ENCODE peak calls at places on chromosome 2, in four cellular contexts. H is HFF-Myc, M is Calu3, W is mesothelial cell of epicardium. Q is an unnamed sample.

GRCh38 chr2:30741576-30741975 is 65.7 kb downstream of the CAPN13 start:
- DNase-seq in W (no peak), H (no peak), M (no peak), Q (no peak)

GRCh38 chr2:108288534-108289106 is at the start of gene SULT1C2:
- DNase-seq in M (peak), W (no peak), H (no peak), Q (peak)

GRCh38 chr2:48510329-48510728 is 19.6 kb upstream of the STON1 start:
- DNase-seq in M (no peak), H (no peak), W (no peak), Q (no peak)

GRCh38 chr2:109261906-109262631 is 133.1 kb downstream of the SH3RF3 start:
- DNase-seq in H (no peak), M (no peak), W (no peak), Q (no peak)

GRCh38 chr2:19059076-19059475 is 299.3 kb downstream of the OSR1 start:
- DNase-seq in W (no peak), M (peak), H (no peak), Q (no peak)

GRCh38 chr2:173101687-173102086 is 26.0 kb downstream of the MAP3K20 start:
- DNase-seq in H (no peak), W (no peak), M (no peak), Q (no peak)

GRCh38 chr2:228224410-228224809 is 42.9 kb upstream of the SPHKAP start:
- DNase-seq in H (no peak), M (peak), W (no peak), Q (no peak)

GRCh38 chr2:145752091-145752806 is 1232.3 kb upstream of the ZEB2 start:
- DNase-seq in H (peak), W (no peak), M (peak), Q (no peak)

GRCh38 chr2:145265244-145265643 is 745.3 kb upstream of the ZEB2 start:
- DNase-seq in M (no peak), W (no peak), H (no peak), Q (no peak)

GRCh38 chr2:175373001-175373727 is 191.7 kb upstream of the ATP5MC3 start:
- DNase-seq in M (peak), H (no peak), W (no peak), Q (no peak)

GRCh38 chr2:224819075-224819474 is 102.9 kb upstream of the CCDC195 start:
- DNase-seq in W (no peak), M (no peak), H (no peak), Q (no peak)

GRCh38 chr2:9799011-9799596 is 44.2 kb upstream of the TAF1B start:
- DNase-seq in H (no peak), W (no peak), M (no peak), Q (no peak)

GRCh38 chr2:100401268-100401667 is 16.2 kb downstream of the CHST10 start:
- DNase-seq in M (no peak), H (no peak), W (no peak), Q (no peak)

GRCh38 chr2:128442891-128443302 is 124.2 kb upstream of the HS6ST1 start:
- DNase-seq in M (no peak), W (peak), H (no peak), Q (peak)

GRCh38 chr2:28080911-28081310 is 190.4 kb downstream of the BABAM2 start:
- DNase-seq in W (no peak), M (no peak), H (peak), Q (no peak)

GRCh38 chr2:240391111-240392051 is 44.1 kb upstream of the GPC1 start:
- DNase-seq in H (no peak), W (no peak), M (no peak), Q (no peak)

GRCh38 chr2:121530210-121530562 is 494 bp upstream of the RNU4ATAC start:
- DNase-seq in M (peak), H (peak), W (peak), Q (peak)

GRCh38 chr2:74474899-74475298 is 2.4 kb upstream of the MRPL53 start:
- DNase-seq in W (no peak), M (no peak), H (no peak), Q (no peak)

GRCh38 chr2:173374634-173375033 is 20.0 kb downstream of the CDCA7 start:
- DNase-seq in H (no peak), M (no peak), W (no peak), Q (no peak)

GRCh38 chr2:98247383-98247782 is 98.9 kb upstream of the CNGA3 start:
- DNase-seq in M (no peak), H (no peak), W (no peak), Q (no peak)

GRCh38 chr2:23604731-23605130 is 219.8 kb downstream of the KLHL29 start:
- DNase-seq in H (no peak), W (no peak), M (no peak), Q (no peak)

GRCh38 chr2:160050147-160050546 is 12.3 kb downstream of the PLA2R1 start:
- DNase-seq in M (no peak), W (no peak), H (no peak), Q (no peak)

GRCh38 chr2:66574701-66575624 is 140.0 kb downstream of the MEIS1 start:
- DNase-seq in H (peak), W (peak), M (peak), Q (peak)

DNA sequence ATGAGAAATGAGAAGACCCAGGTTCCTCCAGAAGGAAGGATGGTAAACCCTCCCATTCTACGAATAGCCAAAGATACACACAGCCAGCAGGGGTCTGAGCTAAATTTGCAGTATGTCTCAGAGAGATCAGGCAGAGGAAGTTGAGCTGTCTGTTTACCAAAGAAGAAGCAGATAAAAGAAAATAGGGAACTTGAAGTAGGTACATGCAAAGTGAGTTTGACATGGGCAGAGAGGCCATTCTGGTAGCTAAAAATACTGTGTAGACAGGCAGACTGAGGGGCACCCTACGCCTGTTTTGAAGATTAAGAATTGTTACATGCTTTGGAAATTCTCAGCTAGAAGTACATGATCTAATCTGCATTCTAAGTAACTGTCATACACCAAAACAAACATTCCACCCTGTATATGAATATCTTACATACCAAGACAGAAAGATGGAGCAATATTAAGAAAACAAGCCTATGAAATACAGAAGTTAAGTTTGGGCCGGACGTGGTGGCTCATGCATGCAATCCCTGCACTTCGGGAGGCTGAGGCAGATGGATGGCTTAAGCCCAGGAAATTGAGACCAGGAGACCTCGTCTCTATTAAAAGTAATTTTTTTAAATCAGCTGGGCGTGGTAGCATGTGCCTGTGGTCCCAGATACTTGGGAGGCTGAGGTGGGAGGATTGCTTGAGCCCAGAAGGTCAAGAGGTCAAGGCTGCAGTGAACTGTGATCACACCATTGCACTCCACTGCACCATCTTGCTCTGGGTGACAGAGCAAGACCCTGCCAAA is 157.9 kb downstream of the ANKRD44 start:
- DNase-seq in W (no peak), H (no peak), M (no peak), Q (no peak)
- TF ChIP-seq CTCF in W (no peak), H (no peak), M (no peak), Q (no peak)

GRCh38 chr2:64402876-64403275 is 51.1 kb upstream of the LGALSL start:
- DNase-seq in W (no peak), M (no peak), H (no peak), Q (no peak)
- TF ChIP-seq CTCF in W (no peak), M (no peak), H (no peak), Q (no peak)

GRCh38 chr2:181581534-181581933 is 75.4 kb downstream of the CERKL start:
- DNase-seq in H (no peak), W (no peak), M (peak), Q (no peak)
- TF ChIP-seq CTCF in H (peak), W (no peak), M (peak), Q (peak)

GRCh38 chr2:21396252-21396651 is 272.5 kb downstream of the TDRD15 start:
- DNase-seq in M (no peak), W (no peak), H (no peak), Q (no peak)
- TF ChIP-seq CTCF in M (no peak), W (no peak), H (no peak), Q (no peak)

DNA sequence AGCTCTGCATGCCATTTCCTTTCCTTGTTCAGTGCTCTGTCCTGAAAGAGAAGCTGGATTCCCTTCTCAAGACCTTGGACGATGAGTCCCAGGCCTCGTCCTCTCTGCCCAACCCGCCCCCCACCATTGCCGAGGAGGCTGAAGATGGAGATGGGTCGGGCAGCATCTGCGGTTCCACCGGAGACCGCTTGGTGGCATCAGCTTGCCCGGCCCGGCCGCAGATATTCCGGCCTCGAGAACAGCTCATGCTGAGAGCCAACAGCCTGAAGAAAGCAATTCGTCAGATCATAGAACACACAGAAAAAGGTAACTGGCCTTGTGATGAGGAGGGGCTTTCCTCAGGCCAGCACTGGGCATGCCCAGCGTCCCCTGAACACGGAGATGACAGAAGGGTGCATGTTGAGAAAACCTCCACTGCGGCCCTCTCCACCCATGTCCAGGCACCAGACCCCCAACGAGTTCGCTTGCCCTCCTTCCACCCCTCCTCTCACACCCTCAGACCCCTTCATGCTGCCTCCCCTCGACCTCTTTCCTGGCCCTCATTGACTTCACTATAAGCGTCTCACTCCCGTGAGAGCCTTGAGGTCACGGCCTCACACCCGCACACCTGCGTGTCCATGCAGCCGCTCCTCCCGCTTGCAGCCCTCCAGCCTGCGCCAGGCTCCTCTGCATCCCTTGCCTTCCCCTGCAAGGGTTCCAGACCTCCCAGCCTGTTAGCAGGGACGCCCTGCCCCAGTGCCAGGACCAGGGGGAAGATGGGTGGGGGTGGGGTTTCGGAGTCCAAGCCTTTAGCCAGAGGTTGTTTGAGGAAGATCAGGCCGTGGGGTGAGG is 95.0 kb downstream of the DGKD start:
- DNase-seq in H (no peak), M (no peak), W (no peak), Q (peak)
- TF ChIP-seq CTCF in H (peak), M (no peak), W (peak), Q (peak)

DNA sequence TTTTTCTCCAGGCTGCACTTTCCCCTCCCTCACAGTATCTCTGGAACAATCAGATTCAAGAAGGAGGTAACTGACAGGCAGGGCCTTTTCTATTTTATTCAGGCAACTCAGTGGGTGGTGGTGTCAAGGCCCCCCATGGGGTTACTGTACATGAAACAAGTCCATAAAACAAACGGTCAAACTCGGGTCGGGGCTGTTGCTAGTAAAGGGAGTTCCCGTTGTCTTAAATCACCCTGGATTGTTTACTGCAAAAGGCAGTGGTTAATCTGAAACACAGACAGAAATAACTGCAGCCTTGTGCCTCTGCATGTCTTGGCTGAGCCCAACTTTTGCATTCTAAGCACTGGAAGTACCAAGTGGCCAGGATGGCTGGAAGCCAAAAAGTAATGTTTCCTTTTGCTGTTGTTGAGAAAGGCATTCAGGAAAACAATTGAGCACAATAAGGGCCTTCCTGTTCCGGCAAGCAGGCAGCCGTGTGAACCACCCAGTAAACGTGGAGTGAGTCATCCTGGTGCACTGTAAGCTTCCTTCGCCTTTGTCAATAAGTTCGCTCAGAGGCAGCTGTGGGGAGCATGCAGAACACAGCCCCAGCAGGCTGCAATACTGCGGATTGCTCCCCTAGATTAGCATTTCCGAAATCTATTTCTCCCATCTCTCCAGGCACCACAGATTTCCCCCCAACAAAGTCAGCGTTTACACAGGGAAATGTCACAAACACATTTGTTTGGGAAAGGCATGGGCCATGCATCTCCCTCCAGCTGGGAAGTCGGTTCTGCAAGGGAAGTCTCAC is 149.6 kb downstream of the IRS1 start:
- DNase-seq in M (peak), W (no peak), H (peak), Q (no peak)
- TF ChIP-seq CTCF in M (no peak), W (no peak), H (no peak), Q (no peak)

GRCh38 chr2:202238234-202239197 is at the start of gene SUMO1:
- DNase-seq in M (peak), H (peak), W (peak), Q (peak)

GRCh38 chr2:202237787-202238233 is 587 bp downstream of the SUMO1 start:
- DNase-seq in M (peak), W (no peak), H (no peak), Q (peak)
- TF ChIP-seq CTCF in M (no peak), W (no peak), H (no peak), Q (no peak)

GRCh38 chr2:164504253-164504652 is 117.0 kb downstream of the GRB14 start:
- DNase-seq in H (no peak), M (peak), W (no peak), Q (no peak)
- TF ChIP-seq CTCF in H (peak), M (peak), W (no peak), Q (peak)

Q was measured in progenitor cell of endocrine pancreas.